ENCODE peak calls at places on chromosomes 3 and 15, in nine cellular contexts. M, A, X, W, P, G, B, L and H are unnamed samples.
A peak's percentile ranks its signal among the peaks of the same experiment; 100 is the strongest.

GRCh38 chr15:33852570-33852969 is 115.7 kb upstream of the CHRM5 start:
- DNase-seq in M (no peak), A (peak; percentile 33), X (no peak), W (peak; percentile 57), P (no peak), G (no peak), B (no peak), L (no peak), H (no peak)

GRCh38 chr3:127478922-127479321 is 111.6 kb downstream of the TPRA1 start:
- DNase-seq in M (peak; percentile 45), A (no peak), X (no peak), W (no peak), P (no peak), G (peak; percentile 23), B (no peak), L (no peak), H (no peak)

GRCh38 chr3:126613481-126614187 is 41.3 kb downstream of the TXNRD3 start:
- DNase-seq in M (no peak), A (no peak), X (no peak), W (peak; percentile 85), P (no peak), G (no peak), B (no peak), L (no peak), H (no peak)

GRCh38 chr3:172356427-172356826 is 91.8 kb downstream of the GHSR start:
- DNase-seq in M (no peak), A (no peak), X (no peak), W (no peak), P (no peak), G (no peak), B (no peak), L (no peak), H (no peak)

GRCh38 chr3:127254730-127255129 is 33.1 kb downstream of the PRR20G start:
- DNase-seq in M (no peak), A (no peak), X (no peak), W (no peak), P (no peak), G (no peak), B (no peak), L (no peak), H (no peak)

GRCh38 chr3:100106094-100106493 is 8.2 kb downstream of the FILIP1L start:
- DNase-seq in M (no peak), A (no peak), X (no peak), W (no peak), P (no peak), G (no peak), B (no peak), L (no peak), H (no peak)

GRCh38 chr3:160210799-160211221 is 14.4 kb upstream of the C3orf80 start:
- DNase-seq in M (no peak), A (peak; percentile 77), X (no peak), W (peak; percentile 78), P (no peak), G (no peak), B (no peak), L (no peak), H (no peak)

GRCh38 chr15:79824321-79824720 is 72.5 kb downstream of the MTHFS start:
- DNase-seq in M (no peak), A (no peak), X (no peak), W (no peak), P (no peak), G (no peak), B (no peak), L (no peak), H (no peak)

GRCh38 chr15:83498801-83499200 is 51.7 kb downstream of the SH3GL3 start:
- DNase-seq in M (no peak), A (no peak), X (no peak), W (no peak), P (no peak), G (no peak), B (no peak), L (no peak), H (no peak)

GRCh38 chr15:52256366-52256765 is 39.2 kb downstream of the MYO5C start:
- DNase-seq in M (peak; percentile 86), A (peak; percentile 80), X (peak; percentile 41), W (peak; percentile 93), P (peak; percentile 76), G (no peak), B (peak; percentile 62), L (no peak), H (peak; percentile 84)

GRCh38 chr3:10015476-10015904 is 10.7 kb upstream of the FANCD2 start:
- DNase-seq in M (no peak), A (peak; percentile 16), X (no peak), W (peak; percentile 96), P (peak; percentile 95), G (peak; percentile 87), B (no peak), L (no peak), H (no peak)

GRCh38 chr3:74000715-74001114 is 376.0 kb upstream of the PDZRN3 start:
- DNase-seq in M (no peak), A (no peak), X (no peak), W (peak; percentile 81), P (no peak), G (no peak), B (no peak), L (no peak), H (no peak)

GRCh38 chr15:43903864-43904290 is 77.1 kb downstream of the WDR76 start:
- DNase-seq in M (no peak), A (peak; percentile 54), X (peak; percentile 16), W (peak; percentile 76), P (peak; percentile 37), G (no peak), B (peak; percentile 69), L (no peak), H (no peak)

GRCh38 chr15:85329561-85330421 is 50.6 kb upstream of the AKAP13 start:
- DNase-seq in M (peak; percentile 83), A (no peak), X (no peak), W (peak; percentile 92), P (no peak), G (no peak), B (no peak), L (no peak), H (no peak)

GRCh38 chr3:46213201-46213600 is 5.1 kb upstream of the CCR1 start:
- DNase-seq in M (no peak), A (no peak), X (no peak), W (no peak), P (no peak), G (no peak), B (no peak), L (no peak), H (no peak)

GRCh38 chr3:113242091-113242581 is 30.8 kb downstream of the BOC start:
- DNase-seq in M (no peak), A (no peak), X (no peak), W (no peak), P (no peak), G (no peak), B (no peak), L (no peak), H (no peak)

GRCh38 chr3:186593862-186594261 is 19.0 kb upstream of the AHSG start:
- DNase-seq in M (no peak), A (no peak), X (no peak), W (no peak), P (no peak), G (no peak), B (no peak), L (no peak), H (no peak)

GRCh38 chr3:156630081-156630772 is 44.2 kb upstream of the TIPARP start:
- DNase-seq in M (no peak), A (peak; percentile 32), X (no peak), W (peak; percentile 58), P (no peak), G (no peak), B (no peak), L (no peak), H (no peak)

GRCh38 chr3:157906627-157907026 is 199.6 kb downstream of the SHOX2 start:
- DNase-seq in M (no peak), A (no peak), X (no peak), W (peak; percentile 62), P (no peak), G (no peak), B (no peak), L (no peak), H (no peak)

GRCh38 chr3:67947808-67948508 is 293.5 kb upstream of the SUCLG2 start:
- DNase-seq in M (peak; percentile 71), A (peak; percentile 73), X (no peak), W (peak; percentile 35), P (no peak), G (no peak), B (peak; percentile 34), L (no peak), H (no peak)

GRCh38 chr15:30990451-30991300 is 752 bp downstream of the MTMR10 start:
- DNase-seq in M (no peak), A (no peak), X (peak; percentile 21), W (peak; percentile 56), P (no peak), G (no peak), B (no peak), L (no peak), H (no peak)

GRCh38 chr3:105906834-105907233 is 38.0 kb upstream of the CBLB start:
- DNase-seq in M (no peak), A (no peak), X (no peak), W (peak; percentile 70), P (peak; percentile 63), G (no peak), B (no peak), L (no peak), H (no peak)

GRCh38 chr3:109825971-109826810 is 488.8 kb upstream of the DPPA4 start:
- DNase-seq in M (no peak), A (no peak), X (no peak), W (no peak), P (no peak), G (no peak), B (no peak), L (no peak), H (no peak)

GRCh38 chr3:23135026-23135785 is 67.9 kb upstream of the UBE2E2 start:
- DNase-seq in M (no peak), A (no peak), X (no peak), W (no peak), P (no peak), G (no peak), B (no peak), L (no peak), H (no peak)

GRCh38 chr3:160091441-160091840 is 102.8 kb downstream of the IL12A start:
- DNase-seq in M (no peak), A (no peak), X (no peak), W (no peak), P (no peak), G (no peak), B (no peak), L (no peak), H (no peak)

GRCh38 chr3:10228248-10228950 is 19.9 kb upstream of the TATDN2 start:
- DNase-seq in M (no peak), A (no peak), X (no peak), W (peak; percentile 64), P (no peak), G (no peak), B (no peak), L (no peak), H (no peak)

GRCh38 chr3:170641510-170642236 is 55.8 kb upstream of the SLC7A14 start:
- DNase-seq in M (no peak), A (no peak), X (no peak), W (peak; percentile 34), P (no peak), G (no peak), B (no peak), L (no peak), H (no peak)

GRCh38 chr3:27939940-27940339 is 217.8 kb upstream of the EOMES start:
- DNase-seq in M (no peak), A (peak; percentile 42), X (no peak), W (peak; percentile 40), P (no peak), G (no peak), B (no peak), L (no peak), H (no peak)

GRCh38 chr3:153852355-153852754 is 268.8 kb upstream of the ARHGEF26 start:
- DNase-seq in M (no peak), A (no peak), X (no peak), W (no peak), P (no peak), G (no peak), B (no peak), L (no peak), H (no peak)

GRCh38 chr3:141328286-141329166 is 39.8 kb upstream of the ZBTB38 start:
- DNase-seq in M (no peak), A (no peak), X (no peak), W (no peak), P (no peak), G (no peak), B (no peak), L (no peak), H (no peak)

GRCh38 chr3:73955671-73956070 is 330.9 kb upstream of the PDZRN3 start:
- DNase-seq in M (no peak), A (no peak), X (no peak), W (no peak), P (no peak), G (no peak), B (no peak), L (no peak), H (no peak)